ENCODE peak calls at places on chromosomes 1 and 21, in ten cellular contexts. O, Z, U, B, N, Y, V, X, H and C are unnamed samples.

GRCh38 chr1:46131093-46131492 is 1.3 kb downstream of the PIK3R3 start:
- DNase-seq in O (no peak), Z (peak; percentile 27), U (no peak), B (peak; percentile 30), N (no peak), Y (no peak), V (no peak), X (no peak), H (peak; percentile 34), C (no peak)

GRCh38 chr1:111334169-111334568 is 43.5 kb downstream of the CHIA start:
- DNase-seq in O (peak; percentile 15), Z (no peak), U (peak; percentile 24), B (peak; percentile 20), N (no peak), Y (no peak), V (peak; percentile 35), X (peak; percentile 58), H (peak; percentile 67), C (peak; percentile 31)

GRCh38 chr1:41673355-41673754 is 188.9 kb upstream of the EDN2 start:
- DNase-seq in O (no peak), Z (no peak), U (no peak), B (no peak), N (no peak), Y (no peak), V (no peak), X (peak; percentile 58), H (peak; percentile 84), C (no peak)

GRCh38 chr1:58249729-58250586 is 296.6 kb downstream of the OMA1 start:
- DNase-seq in O (peak; percentile 35), Z (no peak), U (peak; percentile 14), B (peak; percentile 19), N (no peak), Y (no peak), V (no peak), X (peak; percentile 22), H (peak; percentile 53), C (no peak)

GRCh38 chr1:152026895-152027294 is 9.9 kb downstream of the S100A11 start:
- DNase-seq in O (no peak), Z (no peak), U (peak; percentile 26), B (no peak), N (no peak), Y (no peak), V (no peak), X (no peak), H (peak; percentile 74), C (no peak)

GRCh38 chr1:220391426-220391825 is 119.2 kb upstream of the RAB3GAP2 start:
- DNase-seq in O (no peak), Z (no peak), U (no peak), B (no peak), N (no peak), Y (no peak), V (no peak), X (no peak), H (no peak), C (no peak)

GRCh38 chr21:35190201-35190701 is 141.1 kb upstream of the RUNX1 start:
- DNase-seq in O (no peak), Z (no peak), U (no peak), B (no peak), N (no peak), Y (no peak), V (no peak), X (no peak), H (peak; percentile 66), C (no peak)

GRCh38 chr1:101484896-101485412 is 248.1 kb downstream of the S1PR1 start:
- DNase-seq in O (no peak), Z (no peak), U (no peak), B (no peak), N (no peak), Y (no peak), V (peak; percentile 43), X (no peak), H (no peak), C (peak; percentile 69)

GRCh38 chr1:91730781-91731732 is 154.9 kb downstream of the TGFBR3 start:
- DNase-seq in O (peak; percentile 65), Z (no peak), U (no peak), B (no peak), N (peak; percentile 54), Y (no peak), V (no peak), X (peak; percentile 58), H (peak; percentile 58), C (no peak)